ENCODE peak calls at places on chromosomes 7 and 10, in four cellular contexts. One of them, this sample, is unnamed. For H3K36me3, the result is how much of the 10 kb centered on the place peaks cover.

GRCh38 chr7:16471933-16472332 is 6.4 kb upstream of the SOSTDC1 start:
- DNase-seq in GM12878: no peak
- DNase-seq in K562: no peak
- DNase-seq in H1: no peak
- DNase-seq in this sample: peak

GRCh38 chr10:58488921-58489320 is 23.8 kb upstream of the BICC1 start:
- DNase-seq in GM12878: no peak
- DNase-seq in K562: no peak
- DNase-seq in H1: no peak
- DNase-seq in this sample: no peak

GRCh38 chr7:23462846-23463245 is 7.4 kb downstream of the IGF2BP3 start:
- DNase-seq in GM12878: no peak
- DNase-seq in K562: no peak
- DNase-seq in H1: no peak
- DNase-seq in this sample: no peak

GRCh38 chr10:11225935-11226334 is 208.3 kb downstream of the CELF2 start:
- DNase-seq in GM12878: no peak
- DNase-seq in K562: peak
- DNase-seq in H1: no peak
- DNase-seq in this sample: no peak

GRCh38 chr7:132394283-132395003 is 181.8 kb downstream of the PLXNA4 start:
- DNase-seq in GM12878: no peak
- DNase-seq in K562: no peak
- DNase-seq in H1: no peak
- DNase-seq in this sample: no peak

GRCh38 chr7:151442776-151443496 is 3.0 kb upstream of the CRYGN start:
- DNase-seq in GM12878: no peak
- DNase-seq in K562: no peak
- DNase-seq in H1: no peak
- DNase-seq in this sample: no peak

GRCh38 chr7:142941541-142941940 is 2.3 kb downstream of the LLCFC1 start:
- DNase-seq in GM12878: no peak
- DNase-seq in K562: no peak
- DNase-seq in H1: no peak
- DNase-seq in this sample: no peak

GRCh38 chr7:100516135-100516812 is 22.7 kb upstream of the AGFG2 start:
- DNase-seq in GM12878: peak
- DNase-seq in K562: peak
- DNase-seq in H1: no peak
- DNase-seq in this sample: peak

GRCh38 chr7:30246392-30246791 is 38.0 kb upstream of the ZNRF2 start:
- DNase-seq in GM12878: no peak
- DNase-seq in K562: no peak
- DNase-seq in H1: no peak
- DNase-seq in this sample: no peak

GRCh38 chr10:100872034-100872791 is 40.5 kb upstream of the SLF2 start:
- DNase-seq in GM12878: no peak
- DNase-seq in K562: peak
- DNase-seq in H1: peak
- DNase-seq in this sample: no peak

GRCh38 chr10:86759073-86759672 is 2.8 kb downstream of the BMPR1A start:
- DNase-seq in GM12878: no peak
- DNase-seq in K562: no peak
- DNase-seq in H1: no peak
- DNase-seq in this sample: peak

GRCh38 chr10:129764901-129765663 is 199.0 kb downstream of the EBF3 start:
- DNase-seq in GM12878: no peak
- DNase-seq in K562: no peak
- DNase-seq in H1: no peak
- DNase-seq in this sample: no peak

GRCh38 chr7:23604296-23604640 is 7.1 kb downstream of the CCDC126 start:
- DNase-seq in GM12878: no peak
- DNase-seq in K562: no peak
- DNase-seq in H1: no peak
- DNase-seq in this sample: no peak

GRCh38 chr10:35711615-35712411 is 69.7 kb upstream of the FZD8 start:
- DNase-seq in GM12878: no peak
- DNase-seq in K562: no peak
- DNase-seq in H1: no peak
- DNase-seq in this sample: no peak

GRCh38 chr7:26599982-26600381 is 264.4 kb downstream of the SKAP2 start:
- DNase-seq in GM12878: no peak
- DNase-seq in K562: no peak
- DNase-seq in H1: no peak
- DNase-seq in this sample: no peak

GRCh38 chr10:26430641-26431163 is 7.4 kb upstream of the APBB1IP start:
- DNase-seq in GM12878: peak
- DNase-seq in K562: no peak
- DNase-seq in H1: no peak
- DNase-seq in this sample: no peak

GRCh38 chr10:33334170-33334838 is at the start of gene NRP1:
- DNase-seq in GM12878: no peak
- DNase-seq in K562: no peak
- DNase-seq in H1: no peak
- DNase-seq in this sample: no peak

GRCh38 chr10:6052247-6053221 is 9.6 kb downstream of the IL2RA start:
- DNase-seq in GM12878: peak
- DNase-seq in K562: no peak
- DNase-seq in H1: no peak
- DNase-seq in this sample: no peak

DNA sequence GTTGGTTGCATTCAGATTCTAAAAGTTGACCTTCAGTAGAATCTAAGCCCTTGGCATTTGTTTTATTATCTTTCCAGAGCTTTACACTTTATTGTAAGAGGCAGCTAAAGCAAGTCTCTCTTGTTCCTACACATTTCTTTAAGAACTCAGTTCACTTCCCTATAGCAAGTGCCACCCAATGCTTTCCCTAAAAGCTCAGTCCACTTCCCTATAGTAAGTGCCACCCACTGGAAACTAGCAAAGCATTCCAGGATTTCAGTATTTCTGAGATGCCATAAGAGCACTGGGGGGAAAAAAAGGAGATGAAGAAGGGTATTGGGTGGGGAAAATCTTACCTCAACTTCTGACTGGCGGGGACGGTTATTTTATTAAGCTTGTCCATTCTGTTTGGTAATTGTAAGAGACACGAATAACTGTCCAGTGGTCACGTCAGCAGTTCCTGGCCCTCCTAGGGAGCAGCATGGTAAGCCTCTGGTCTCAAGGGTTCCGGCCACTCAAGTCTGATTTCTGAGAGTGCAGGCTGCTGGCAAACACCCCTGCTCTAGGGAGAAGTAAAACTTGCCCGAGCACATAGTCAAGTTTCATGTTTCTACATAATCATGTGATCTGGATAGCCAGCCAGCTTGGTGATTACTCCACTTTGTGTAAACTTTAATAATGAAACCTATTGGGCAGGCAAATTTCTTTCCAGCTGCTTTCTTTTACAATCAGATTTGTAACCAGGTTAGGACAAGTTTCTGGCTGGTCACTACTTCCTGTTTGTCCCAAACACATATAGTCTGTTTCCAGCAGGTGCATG is at the start of gene BLNK:
- DNase-seq in GM12878: peak
- DNase-seq in K562: no peak
- DNase-seq in H1: no peak
- DNase-seq in this sample: no peak
- TF ChIP-seq POLR2A in GM12878: peak
- TF ChIP-seq POLR2A in K562: no peak
- TF ChIP-seq POLR2A in H1: no peak
- TF ChIP-seq POLR2A in this sample: no peak

GRCh38 chr7:149599636-149600206 is 102.1 kb upstream of the ZNF746 start:
- DNase-seq in GM12878: no peak
- DNase-seq in K562: no peak
- DNase-seq in H1: no peak
- DNase-seq in this sample: no peak

GRCh38 chr7:149598721-149599308 is 101.2 kb upstream of the ZNF746 start:
- DNase-seq in GM12878: no peak
- DNase-seq in K562: peak
- DNase-seq in H1: no peak
- DNase-seq in this sample: peak

GRCh38 chr7:149595541-149595940 is 97.9 kb upstream of the ZNF746 start:
- DNase-seq in GM12878: no peak
- DNase-seq in K562: no peak
- DNase-seq in H1: no peak
- DNase-seq in this sample: no peak

DNA sequence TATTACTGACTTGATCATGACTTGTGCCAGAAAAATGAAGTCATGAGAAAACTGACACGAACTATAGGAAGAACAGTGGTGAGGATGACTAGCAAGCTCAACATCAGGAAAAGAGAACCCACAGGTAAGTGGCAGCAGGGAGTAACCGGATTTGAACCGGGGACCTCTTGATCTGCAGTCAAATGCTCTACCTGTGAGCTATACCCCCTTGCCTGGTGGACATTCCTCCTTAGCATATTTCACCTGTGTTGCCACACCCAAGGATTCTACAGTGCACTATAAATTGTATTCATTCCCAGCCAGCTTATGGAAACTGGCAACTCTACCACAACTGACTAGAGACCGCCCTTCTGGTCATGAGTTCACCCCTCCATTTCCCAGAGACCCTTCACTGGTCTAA is 97.5 kb upstream of the ZNF746 start:
- DNase-seq in GM12878: no peak
- DNase-seq in K562: no peak
- DNase-seq in H1: no peak
- DNase-seq in this sample: no peak
- H3K36me3 ChIP-seq in GM12878: under half
- H3K36me3 ChIP-seq in K562: half or more
- H3K36me3 ChIP-seq in H1: under half
- H3K36me3 ChIP-seq in this sample: under half

DNA sequence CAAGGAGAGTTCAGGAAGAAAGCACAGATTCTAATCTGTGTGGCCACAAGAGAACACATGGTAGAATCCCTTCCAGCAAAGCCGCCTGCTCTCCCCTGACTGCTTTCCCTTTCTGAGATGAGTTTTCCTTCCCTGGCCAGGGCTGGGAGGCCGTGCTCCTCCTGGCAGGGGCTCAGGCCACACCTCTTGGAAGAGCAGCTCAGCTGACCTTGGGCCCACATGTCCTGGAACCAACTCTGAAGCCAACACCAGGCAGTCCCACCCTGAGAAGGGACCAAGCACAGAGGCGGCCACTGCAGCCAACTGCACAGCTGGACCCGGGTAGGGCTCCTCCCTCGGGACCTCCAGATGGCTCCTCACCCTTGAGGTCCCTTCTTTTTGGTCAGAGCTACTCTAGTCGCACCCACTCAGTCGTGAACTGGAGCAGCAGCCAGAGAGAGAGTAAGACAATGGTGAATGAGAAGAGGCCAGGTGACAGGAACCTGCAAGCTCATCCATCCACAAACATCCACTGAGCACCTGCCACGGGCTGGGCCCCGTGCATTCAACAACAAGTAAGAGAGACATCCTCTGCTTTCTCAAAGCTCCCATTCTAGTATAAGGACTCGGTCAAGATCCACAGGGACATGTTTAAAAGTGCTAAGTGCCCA is 40.3 kb downstream of the FAM53B start:
- DNase-seq in GM12878: no peak
- DNase-seq in K562: no peak
- DNase-seq in H1: no peak
- DNase-seq in this sample: no peak
- TF ChIP-seq CBX5 in GM12878: no peak
- TF ChIP-seq CBX5 in K562: no peak
- TF ChIP-seq CBX5 in H1: no peak
- TF ChIP-seq CBX5 in this sample: no peak

GRCh38 chr10:119893845-119894427 is 1.4 kb downstream of the SEC23IP start:
- DNase-seq in GM12878: no peak
- DNase-seq in K562: no peak
- DNase-seq in H1: no peak
- DNase-seq in this sample: no peak

GRCh38 chr10:119896061-119896655 is 3.6 kb downstream of the SEC23IP start:
- DNase-seq in GM12878: no peak
- DNase-seq in K562: no peak
- DNase-seq in H1: no peak
- DNase-seq in this sample: peak

GRCh38 chr10:119897366-119897765 is 4.8 kb downstream of the SEC23IP start:
- DNase-seq in GM12878: no peak
- DNase-seq in K562: no peak
- DNase-seq in H1: no peak
- DNase-seq in this sample: peak

GRCh38 chr10:119896937-119897336 is 4.4 kb downstream of the SEC23IP start:
- DNase-seq in GM12878: no peak
- DNase-seq in K562: no peak
- DNase-seq in H1: no peak
- DNase-seq in this sample: peak

GRCh38 chr10:119892188-119893065 is at the start of gene SEC23IP:
- DNase-seq in GM12878: peak
- DNase-seq in K562: peak
- DNase-seq in H1: peak
- DNase-seq in this sample: peak
- TF ChIP-seq POLR2A in GM12878: peak
- TF ChIP-seq POLR2A in K562: peak
- TF ChIP-seq POLR2A in H1: peak
- TF ChIP-seq POLR2A in this sample: peak

This sample was measured in HepG2.